ENCODE peak calls at places on chromosome 22, in four cellular contexts. One of them, this sample, is unnamed.

GRCh38 chr22:23091760-23092159 is 21.4 kb downstream of the GNAZ start:
- DNase-seq in PC-3: no peak
- DNase-seq in neural progenitor cell: no peak
- DNase-seq in RWPE1: no peak
- DNase-seq in this sample: no peak

GRCh38 chr22:36541831-36542391 is 12.9 kb upstream of the EIF3D start:
- DNase-seq in neural progenitor cell: no peak
- DNase-seq in PC-3: peak
- DNase-seq in RWPE1: peak
- DNase-seq in this sample: no peak

GRCh38 chr22:42883970-42884369 is 26.9 kb upstream of the ARFGAP3 start:
- DNase-seq in neural progenitor cell: no peak
- DNase-seq in PC-3: no peak
- DNase-seq in RWPE1: no peak
- DNase-seq in this sample: no peak

GRCh38 chr22:35995772-35996171 is 32.9 kb downstream of the RBFOX2 start:
- DNase-seq in PC-3: peak
- DNase-seq in neural progenitor cell: no peak
- DNase-seq in RWPE1: peak
- DNase-seq in this sample: no peak

GRCh38 chr22:46734830-46735453 is 3.1 kb downstream of the CERK start:
- DNase-seq in RWPE1: no peak
- DNase-seq in neural progenitor cell: no peak
- DNase-seq in PC-3: no peak
- DNase-seq in this sample: peak

GRCh38 chr22:41668971-41669911 is 19.4 kb downstream of the SNU13 start:
- DNase-seq in neural progenitor cell: no peak
- DNase-seq in PC-3: peak
- DNase-seq in RWPE1: no peak
- DNase-seq in this sample: no peak

GRCh38 chr22:34841911-34842310 is 224.0 kb upstream of the ISX start:
- DNase-seq in neural progenitor cell: no peak
- DNase-seq in PC-3: no peak
- DNase-seq in RWPE1: no peak
- DNase-seq in this sample: no peak

GRCh38 chr22:28188480-28188879 is 269.4 kb upstream of the PITPNB start:
- DNase-seq in RWPE1: no peak
- DNase-seq in PC-3: no peak
- DNase-seq in neural progenitor cell: peak
- DNase-seq in this sample: no peak

GRCh38 chr22:43819691-43820670 is 7.9 kb upstream of the EFCAB6 start:
- DNase-seq in neural progenitor cell: no peak
- DNase-seq in RWPE1: no peak
- DNase-seq in PC-3: no peak
- DNase-seq in this sample: no peak

GRCh38 chr22:18000441-18001039 is 23.8 kb downstream of the MICAL3 start:
- DNase-seq in PC-3: peak
- DNase-seq in neural progenitor cell: peak
- DNase-seq in RWPE1: no peak
- DNase-seq in this sample: peak

GRCh38 chr22:23402275-23403151 is 177.6 kb downstream of the IGLL1 start:
- DNase-seq in neural progenitor cell: peak
- DNase-seq in RWPE1: peak
- DNase-seq in PC-3: peak
- DNase-seq in this sample: peak

GRCh38 chr22:47788461-47788860 is 1026.0 kb downstream of the TBC1D22A start:
- DNase-seq in PC-3: no peak
- DNase-seq in RWPE1: no peak
- DNase-seq in neural progenitor cell: no peak
- DNase-seq in this sample: no peak

GRCh38 chr22:23685205-23685784 is 5.5 kb upstream of the RGL4 start:
- DNase-seq in neural progenitor cell: no peak
- DNase-seq in RWPE1: peak
- DNase-seq in PC-3: no peak
- DNase-seq in this sample: no peak

GRCh38 chr22:27880778-27881394 is 38.2 kb downstream of the PITPNB start:
- DNase-seq in PC-3: peak
- DNase-seq in RWPE1: peak
- DNase-seq in neural progenitor cell: peak
- DNase-seq in this sample: no peak

GRCh38 chr22:32996702-32997101 is 61.5 kb downstream of the SYN3 start:
- DNase-seq in PC-3: no peak
- DNase-seq in neural progenitor cell: no peak
- DNase-seq in RWPE1: peak
- DNase-seq in this sample: no peak

GRCh38 chr22:17772249-17772962 is 1.9 kb downstream of the BID start:
- DNase-seq in neural progenitor cell: no peak
- DNase-seq in RWPE1: no peak
- DNase-seq in PC-3: peak
- DNase-seq in this sample: no peak

GRCh38 chr22:43127166-43127908 is 15.9 kb downstream of the MCAT start:
- DNase-seq in RWPE1: peak
- DNase-seq in PC-3: peak
- DNase-seq in neural progenitor cell: no peak
- DNase-seq in this sample: no peak

GRCh38 chr22:28029201-28029948 is 110.3 kb upstream of the PITPNB start:
- DNase-seq in RWPE1: no peak
- DNase-seq in PC-3: peak
- DNase-seq in neural progenitor cell: no peak
- DNase-seq in this sample: no peak

GRCh38 chr22:43304831-43305230 is 38.3 kb downstream of the SCUBE1 start:
- DNase-seq in RWPE1: no peak
- DNase-seq in neural progenitor cell: no peak
- DNase-seq in PC-3: no peak
- DNase-seq in this sample: no peak

GRCh38 chr22:34960005-34960404 is 106.0 kb upstream of the ISX start:
- DNase-seq in neural progenitor cell: peak
- DNase-seq in RWPE1: no peak
- DNase-seq in PC-3: no peak
- DNase-seq in this sample: no peak

GRCh38 chr22:36027960-36028645 is 521 bp downstream of the RBFOX2 start:
- DNase-seq in RWPE1: peak
- DNase-seq in neural progenitor cell: peak
- DNase-seq in PC-3: peak
- DNase-seq in this sample: peak

GRCh38 chr22:23219787-23220484 is 39.6 kb downstream of the BCR start:
- DNase-seq in RWPE1: peak
- DNase-seq in neural progenitor cell: no peak
- DNase-seq in PC-3: peak
- DNase-seq in this sample: peak

GRCh38 chr22:27667121-27667843 is 134.3 kb downstream of the MN1 start:
- DNase-seq in PC-3: no peak
- DNase-seq in RWPE1: no peak
- DNase-seq in neural progenitor cell: peak
- DNase-seq in this sample: no peak

GRCh38 chr22:45006101-45006872 is 3.5 kb downstream of the PHF21B start:
- DNase-seq in neural progenitor cell: no peak
- DNase-seq in RWPE1: no peak
- DNase-seq in PC-3: no peak
- DNase-seq in this sample: no peak

GRCh38 chr22:42433754-42434153 is 1.6 kb upstream of the NFAM1 start:
- DNase-seq in PC-3: no peak
- DNase-seq in neural progenitor cell: no peak
- DNase-seq in RWPE1: peak
- DNase-seq in this sample: no peak

GRCh38 chr22:21920341-21921183 is 32.1 kb downstream of the PPM1F start:
- DNase-seq in RWPE1: no peak
- DNase-seq in PC-3: no peak
- DNase-seq in neural progenitor cell: no peak
- DNase-seq in this sample: no peak

DNA sequence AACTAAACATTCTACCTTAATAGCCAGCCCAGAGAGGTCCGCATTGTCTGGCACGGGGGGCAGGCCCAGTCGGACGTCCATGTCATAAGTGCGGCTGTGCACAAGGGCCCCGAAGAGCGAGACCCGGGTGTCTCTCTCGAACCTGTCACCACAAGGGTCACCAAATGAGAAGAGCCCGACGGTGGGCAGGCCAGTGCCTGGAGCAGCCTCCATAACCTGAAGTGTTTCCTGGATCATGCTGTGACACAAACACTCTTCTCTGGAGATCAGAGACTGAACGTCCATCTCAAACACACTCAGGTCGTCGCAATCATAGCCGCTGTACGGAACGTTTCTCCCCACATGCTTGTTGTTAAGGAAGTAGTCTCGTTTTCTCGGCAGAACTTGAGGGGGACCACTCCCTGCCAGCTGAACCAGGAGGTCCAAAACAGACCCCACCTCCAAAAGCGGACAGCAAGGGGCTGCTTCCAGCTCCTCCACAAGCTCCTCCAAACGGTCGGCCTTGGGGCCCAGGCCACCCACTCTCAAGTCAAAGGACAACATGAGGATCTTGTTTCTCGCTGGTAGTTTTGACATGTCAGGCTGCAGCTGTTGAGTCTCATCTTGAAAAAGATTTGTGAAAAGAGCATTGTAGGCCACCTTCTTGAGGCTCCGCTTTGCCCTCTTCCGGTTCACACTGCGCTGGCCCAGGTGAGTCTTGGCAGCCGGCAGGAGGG is 961 bp downstream of the TUBGCP6 start:
- DNase-seq in RWPE1: no peak
- DNase-seq in neural progenitor cell: no peak
- DNase-seq in PC-3: no peak
- DNase-seq in this sample: no peak
- H3K27ac ChIP-seq in RWPE1: peak
- H3K27ac ChIP-seq in neural progenitor cell: no peak
- H3K27ac ChIP-seq in PC-3: peak
- H3K27ac ChIP-seq in this sample: peak

GRCh38 chr22:40593460-40594273 is 42.9 kb downstream of the MRTFA start:
- DNase-seq in neural progenitor cell: no peak
- DNase-seq in RWPE1: no peak
- DNase-seq in PC-3: no peak
- DNase-seq in this sample: no peak
- H3K27ac ChIP-seq in neural progenitor cell: no peak
- H3K27ac ChIP-seq in RWPE1: no peak
- H3K27ac ChIP-seq in PC-3: no peak
- H3K27ac ChIP-seq in this sample: no peak

DNA sequence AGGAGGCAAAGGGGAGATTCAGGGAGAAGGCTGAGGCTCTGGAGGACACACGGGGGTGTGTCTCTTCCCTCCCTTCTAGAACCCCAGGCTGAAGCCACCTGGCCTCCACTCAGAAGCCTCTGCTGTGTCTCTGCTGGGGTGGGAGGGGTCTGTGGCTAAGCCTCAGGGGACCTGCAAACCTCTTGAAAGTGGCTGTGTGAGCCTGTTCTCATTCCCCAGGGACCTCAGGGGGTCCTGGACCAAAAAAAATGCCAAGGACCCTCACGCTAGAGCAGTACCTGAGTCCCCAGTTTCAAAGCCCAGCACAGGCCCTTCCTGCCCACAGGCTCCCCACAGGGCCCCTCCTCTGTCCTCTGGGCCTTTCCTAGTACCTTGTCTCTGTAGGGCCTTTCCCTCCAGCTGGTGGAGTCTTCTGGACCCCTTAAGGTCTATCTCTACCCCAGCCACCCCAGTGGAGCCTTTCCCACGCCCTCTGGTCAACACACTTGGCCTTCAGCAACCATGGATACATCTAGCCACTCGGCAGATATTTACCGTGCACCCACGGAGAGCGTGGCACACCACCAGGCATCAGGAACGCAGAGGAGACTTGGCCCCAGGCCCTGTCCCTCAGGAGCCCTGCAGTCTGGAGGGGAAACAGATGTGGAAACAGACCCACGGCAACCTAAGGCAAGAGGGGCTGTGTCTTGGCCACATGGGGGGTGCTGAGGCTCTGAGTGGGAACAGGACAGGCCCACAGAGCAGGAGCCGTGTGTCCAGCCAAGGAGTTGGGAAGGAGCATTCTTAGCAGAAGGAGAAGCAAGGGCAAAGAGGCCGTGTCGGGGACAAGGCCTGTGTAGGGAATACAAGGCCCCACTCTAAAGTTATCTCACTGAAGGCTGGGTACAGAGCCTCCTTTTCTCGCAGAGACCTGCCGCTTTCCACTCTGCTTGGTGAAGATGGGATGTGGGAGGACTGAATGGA is 18.5 kb downstream of the PLA2G6 start:
- DNase-seq in RWPE1: no peak
- DNase-seq in neural progenitor cell: no peak
- DNase-seq in PC-3: no peak
- DNase-seq in this sample: no peak
- H3K27ac ChIP-seq in RWPE1: peak
- H3K27ac ChIP-seq in neural progenitor cell: no peak
- H3K27ac ChIP-seq in PC-3: no peak
- H3K27ac ChIP-seq in this sample: no peak

DNA sequence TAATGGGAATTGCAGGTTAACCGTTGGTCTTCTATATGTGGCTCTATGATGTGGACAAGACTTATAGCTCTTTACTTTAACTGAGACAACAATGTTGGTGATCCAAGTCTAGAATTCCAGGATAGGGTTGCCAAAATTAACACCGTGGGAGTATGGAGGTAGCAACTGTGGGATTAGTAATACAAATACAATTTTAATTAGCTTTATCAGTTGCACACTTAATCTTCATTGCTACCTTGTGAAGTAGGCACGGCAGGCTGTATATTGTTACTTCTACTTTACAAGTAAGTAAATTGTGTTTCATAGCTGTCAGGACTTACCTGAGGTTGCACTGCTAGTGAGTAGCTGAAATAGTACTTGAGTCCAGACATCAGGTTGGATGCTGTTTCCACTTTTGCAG is 21.0 kb downstream of the MTMR3 start:
- DNase-seq in neural progenitor cell: no peak
- DNase-seq in PC-3: no peak
- DNase-seq in RWPE1: no peak
- DNase-seq in this sample: no peak
- H3K27ac ChIP-seq in neural progenitor cell: no peak
- H3K27ac ChIP-seq in PC-3: no peak
- H3K27ac ChIP-seq in RWPE1: no peak
- H3K27ac ChIP-seq in this sample: no peak

GRCh38 chr22:20858615-20859416 is at the start of the genes PI4KA and SNAP29:
- DNase-seq in PC-3: peak
- DNase-seq in neural progenitor cell: peak
- DNase-seq in RWPE1: peak
- DNase-seq in this sample: peak

GRCh38 chr22:20859615-20860014 is 808 bp downstream of the SNAP29 start:
- DNase-seq in neural progenitor cell: no peak
- DNase-seq in PC-3: no peak
- DNase-seq in RWPE1: no peak
- DNase-seq in this sample: no peak

GRCh38 chr22:20857838-20858614 is 585 bp downstream of the PI4KA start:
- DNase-seq in neural progenitor cell: peak
- DNase-seq in RWPE1: peak
- DNase-seq in PC-3: peak
- DNase-seq in this sample: peak

GRCh38 chr22:20853236-20853660 is 5.4 kb downstream of the PI4KA start:
- DNase-seq in neural progenitor cell: no peak
- DNase-seq in PC-3: no peak
- DNase-seq in RWPE1: no peak
- DNase-seq in this sample: no peak

GRCh38 chr22:20857247-20857643 is 1.4 kb downstream of the PI4KA start:
- DNase-seq in neural progenitor cell: no peak
- DNase-seq in PC-3: no peak
- DNase-seq in RWPE1: no peak
- DNase-seq in this sample: no peak
- H3K27ac ChIP-seq in neural progenitor cell: no peak
- H3K27ac ChIP-seq in PC-3: no peak
- H3K27ac ChIP-seq in RWPE1: no peak
- H3K27ac ChIP-seq in this sample: no peak

GRCh38 chr22:31243339-31244043 is 31.4 kb downstream of the LIMK2 start:
- DNase-seq in PC-3: peak
- DNase-seq in neural progenitor cell: no peak
- DNase-seq in RWPE1: peak
- DNase-seq in this sample: no peak
- H3K27ac ChIP-seq in PC-3: peak
- H3K27ac ChIP-seq in neural progenitor cell: no peak
- H3K27ac ChIP-seq in RWPE1: peak
- H3K27ac ChIP-seq in this sample: no peak